ENCODE peak calls at places on chromosome 4, in seven cellular contexts. One of them, this sample, is unnamed.

GRCh38 chr4:113952452-113953029 is 26.9 kb downstream of the ARSJ start:
- DNase-seq in right atrium auricular region: no peak
- DNase-seq in spleen: no peak
- DNase-seq in lung: no peak
- DNase-seq in astrocyte of the spinal cord: peak; percentile 70
- DNase-seq in lower lobe of right lung: no peak
- DNase-seq in NB4: peak; percentile 61
- DNase-seq in this sample: no peak

GRCh38 chr4:17690898-17691297 is 76.5 kb downstream of the MED28 start:
- DNase-seq in astrocyte of the spinal cord: no peak
- DNase-seq in NB4: no peak
- DNase-seq in right atrium auricular region: no peak
- DNase-seq in lower lobe of right lung: no peak
- DNase-seq in spleen: no peak
- DNase-seq in lung: peak; percentile 21
- DNase-seq in this sample: no peak

GRCh38 chr4:73998040-73999011 is at the start of gene CXCL5:
- DNase-seq in right atrium auricular region: peak; percentile 61
- DNase-seq in NB4: no peak
- DNase-seq in astrocyte of the spinal cord: peak; percentile 57
- DNase-seq in lower lobe of right lung: peak; percentile 66
- DNase-seq in spleen: peak; percentile 76
- DNase-seq in lung: no peak
- DNase-seq in this sample: no peak

GRCh38 chr4:116839826-116840225 is 245.6 kb downstream of the TRAM1L1 start:
- DNase-seq in lung: no peak
- DNase-seq in NB4: peak; percentile 69
- DNase-seq in astrocyte of the spinal cord: peak; percentile 77
- DNase-seq in lower lobe of right lung: no peak
- DNase-seq in spleen: no peak
- DNase-seq in right atrium auricular region: no peak
- DNase-seq in this sample: no peak

GRCh38 chr4:150009533-150009932 is 68.7 kb upstream of the DCLK2 start:
- DNase-seq in lower lobe of right lung: no peak
- DNase-seq in NB4: no peak
- DNase-seq in right atrium auricular region: no peak
- DNase-seq in astrocyte of the spinal cord: no peak
- DNase-seq in spleen: no peak
- DNase-seq in lung: no peak
- DNase-seq in this sample: no peak

GRCh38 chr4:8225704-8226443 is 26.8 kb downstream of the SH3TC1 start:
- DNase-seq in lower lobe of right lung: no peak
- DNase-seq in astrocyte of the spinal cord: no peak
- DNase-seq in spleen: peak; percentile 62
- DNase-seq in lung: no peak
- DNase-seq in NB4: no peak
- DNase-seq in right atrium auricular region: no peak
- DNase-seq in this sample: no peak

GRCh38 chr4:166043801-166044200 is 170.8 kb downstream of the TLL1 start:
- DNase-seq in lower lobe of right lung: no peak
- DNase-seq in NB4: no peak
- DNase-seq in spleen: no peak
- DNase-seq in right atrium auricular region: no peak
- DNase-seq in astrocyte of the spinal cord: no peak
- DNase-seq in lung: no peak
- DNase-seq in this sample: no peak

GRCh38 chr4:36241771-36242170 is 2.5 kb downstream of the ARAP2 start:
- DNase-seq in NB4: no peak
- DNase-seq in right atrium auricular region: no peak
- DNase-seq in lung: no peak
- DNase-seq in spleen: no peak
- DNase-seq in lower lobe of right lung: no peak
- DNase-seq in astrocyte of the spinal cord: peak; percentile 7
- DNase-seq in this sample: no peak

GRCh38 chr4:118086334-118086733 is 52.0 kb downstream of the NDST3 start:
- DNase-seq in spleen: no peak
- DNase-seq in lower lobe of right lung: no peak
- DNase-seq in right atrium auricular region: no peak
- DNase-seq in astrocyte of the spinal cord: peak; percentile 50
- DNase-seq in NB4: peak; percentile 39
- DNase-seq in lung: no peak
- DNase-seq in this sample: no peak

GRCh38 chr4:176970853-176971252 is 178.1 kb upstream of the VEGFC start:
- DNase-seq in lower lobe of right lung: no peak
- DNase-seq in astrocyte of the spinal cord: no peak
- DNase-seq in right atrium auricular region: no peak
- DNase-seq in lung: no peak
- DNase-seq in spleen: no peak
- DNase-seq in NB4: no peak
- DNase-seq in this sample: no peak

GRCh38 chr4:127470290-127470809 is 162.4 kb upstream of the INTU start:
- DNase-seq in NB4: no peak
- DNase-seq in right atrium auricular region: no peak
- DNase-seq in astrocyte of the spinal cord: no peak
- DNase-seq in lung: no peak
- DNase-seq in spleen: peak; percentile 71
- DNase-seq in lower lobe of right lung: no peak
- DNase-seq in this sample: peak; percentile 90

GRCh38 chr4:38160487-38161207 is 200.4 kb downstream of the PTTG2 start:
- DNase-seq in astrocyte of the spinal cord: peak; percentile 93
- DNase-seq in right atrium auricular region: peak; percentile 72
- DNase-seq in NB4: peak; percentile 77
- DNase-seq in spleen: no peak
- DNase-seq in lower lobe of right lung: no peak
- DNase-seq in lung: peak; percentile 63
- DNase-seq in this sample: no peak

GRCh38 chr4:18111100-18111499 is 89.5 kb upstream of the LCORL start:
- DNase-seq in spleen: no peak
- DNase-seq in right atrium auricular region: no peak
- DNase-seq in lung: no peak
- DNase-seq in NB4: peak; percentile 8
- DNase-seq in lower lobe of right lung: no peak
- DNase-seq in astrocyte of the spinal cord: no peak
- DNase-seq in this sample: no peak

GRCh38 chr4:153919667-153920066 is 130.8 kb upstream of the SFRP2 start:
- DNase-seq in lower lobe of right lung: no peak
- DNase-seq in astrocyte of the spinal cord: no peak
- DNase-seq in spleen: no peak
- DNase-seq in right atrium auricular region: no peak
- DNase-seq in lung: no peak
- DNase-seq in NB4: no peak
- DNase-seq in this sample: no peak

GRCh38 chr4:14607578-14607977 is 394.7 kb upstream of the CPEB2 start:
- DNase-seq in astrocyte of the spinal cord: peak; percentile 47
- DNase-seq in spleen: no peak
- DNase-seq in lung: no peak
- DNase-seq in lower lobe of right lung: no peak
- DNase-seq in right atrium auricular region: no peak
- DNase-seq in NB4: no peak
- DNase-seq in this sample: no peak

DNA sequence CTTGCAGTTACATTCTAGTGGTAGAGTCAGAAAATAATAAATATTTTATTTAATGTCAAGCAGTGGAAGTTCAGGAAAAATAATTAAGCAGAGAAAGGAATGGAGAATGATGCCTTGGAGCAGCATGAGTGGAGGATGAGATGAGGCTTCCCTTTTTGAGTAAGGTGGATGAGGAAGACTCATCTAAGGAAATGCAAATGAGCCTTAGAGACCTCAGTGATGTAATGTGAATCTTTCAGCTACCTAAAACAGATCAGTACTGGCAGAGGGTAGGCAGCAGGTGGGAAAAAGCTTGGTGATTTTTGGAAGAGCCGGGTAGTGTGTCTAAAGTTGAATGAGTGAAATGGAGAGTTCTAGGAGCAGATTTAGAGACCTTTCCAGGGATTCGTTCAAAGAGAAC is 118.2 kb downstream of the GRID2 start:
- DNase-seq in lung: no peak
- DNase-seq in right atrium auricular region: no peak
- DNase-seq in astrocyte of the spinal cord: no peak
- DNase-seq in spleen: no peak
- DNase-seq in lower lobe of right lung: no peak
- DNase-seq in NB4: no peak
- DNase-seq in this sample: no peak
- TF ChIP-seq CTCF in lung: no peak
- TF ChIP-seq CTCF in right atrium auricular region: no peak
- TF ChIP-seq CTCF in astrocyte of the spinal cord: no peak
- TF ChIP-seq CTCF in spleen: no peak
- TF ChIP-seq CTCF in lower lobe of right lung: no peak
- TF ChIP-seq CTCF in NB4: no peak
- TF ChIP-seq CTCF in this sample: no peak

GRCh38 chr4:4864940-4865704 is 5.7 kb downstream of the MSX1 start:
- DNase-seq in right atrium auricular region: no peak
- DNase-seq in lung: no peak
- DNase-seq in astrocyte of the spinal cord: peak; percentile 41
- DNase-seq in spleen: peak; percentile 50
- DNase-seq in NB4: no peak
- DNase-seq in lower lobe of right lung: no peak
- DNase-seq in this sample: no peak

GRCh38 chr4:4860803-4861591 is 1.5 kb downstream of the MSX1 start:
- DNase-seq in NB4: no peak
- DNase-seq in astrocyte of the spinal cord: peak; percentile 37
- DNase-seq in right atrium auricular region: no peak
- DNase-seq in lower lobe of right lung: no peak
- DNase-seq in lung: no peak
- DNase-seq in spleen: no peak
- DNase-seq in this sample: no peak

GRCh38 chr4:4861592-4862551 is 2.4 kb downstream of the MSX1 start:
- DNase-seq in right atrium auricular region: no peak
- DNase-seq in NB4: no peak
- DNase-seq in astrocyte of the spinal cord: peak; percentile 23
- DNase-seq in lower lobe of right lung: no peak
- DNase-seq in lung: no peak
- DNase-seq in spleen: peak; percentile 43
- DNase-seq in this sample: no peak

GRCh38 chr4:4864443-4864939 is 5.0 kb downstream of the MSX1 start:
- DNase-seq in spleen: peak; percentile 52
- DNase-seq in lung: no peak
- DNase-seq in NB4: no peak
- DNase-seq in astrocyte of the spinal cord: peak; percentile 32
- DNase-seq in right atrium auricular region: no peak
- DNase-seq in lower lobe of right lung: no peak
- DNase-seq in this sample: no peak

DNA sequence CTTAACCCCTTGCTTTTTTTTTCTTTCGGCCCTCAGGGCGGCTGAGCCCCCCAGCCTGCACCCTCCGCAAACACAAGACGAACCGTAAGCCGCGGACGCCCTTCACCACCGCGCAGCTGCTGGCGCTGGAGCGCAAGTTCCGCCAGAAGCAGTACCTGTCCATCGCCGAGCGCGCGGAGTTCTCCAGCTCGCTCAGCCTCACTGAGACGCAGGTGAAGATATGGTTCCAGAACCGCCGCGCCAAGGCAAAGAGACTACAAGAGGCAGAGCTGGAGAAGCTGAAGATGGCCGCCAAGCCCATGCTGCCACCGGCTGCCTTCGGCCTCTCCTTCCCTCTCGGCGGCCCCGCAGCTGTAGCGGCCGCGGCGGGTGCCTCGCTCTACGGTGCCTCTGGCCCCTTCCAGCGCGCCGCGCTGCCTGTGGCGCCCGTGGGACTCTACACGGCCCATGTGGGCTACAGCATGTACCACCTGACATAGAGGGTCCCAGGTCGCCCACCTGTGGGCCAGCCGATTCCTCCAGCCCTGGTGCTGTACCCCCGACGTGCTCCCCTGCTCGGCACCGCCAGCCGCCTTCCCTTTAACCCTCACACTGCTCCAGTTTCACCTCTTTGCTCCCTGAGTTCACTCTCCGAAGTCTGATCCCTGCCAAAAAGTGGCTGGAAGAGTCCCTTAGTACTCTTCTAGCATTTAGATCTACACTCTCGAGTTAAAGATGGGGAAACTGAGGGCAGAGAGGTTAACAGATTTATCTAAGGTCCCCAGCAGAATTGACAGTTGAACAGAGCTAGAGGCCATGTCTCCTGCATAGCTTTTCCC is 3.4 kb downstream of the MSX1 start:
- DNase-seq in NB4: no peak
- DNase-seq in spleen: peak; percentile 70
- DNase-seq in lower lobe of right lung: no peak
- DNase-seq in right atrium auricular region: no peak
- DNase-seq in lung: no peak
- DNase-seq in astrocyte of the spinal cord: peak; percentile 22
- DNase-seq in this sample: no peak
- TF ChIP-seq CTCF in NB4: no peak
- TF ChIP-seq CTCF in spleen: no peak
- TF ChIP-seq CTCF in lower lobe of right lung: no peak
- TF ChIP-seq CTCF in right atrium auricular region: no peak
- TF ChIP-seq CTCF in lung: no peak
- TF ChIP-seq CTCF in astrocyte of the spinal cord: no peak
- TF ChIP-seq CTCF in this sample: no peak

DNA sequence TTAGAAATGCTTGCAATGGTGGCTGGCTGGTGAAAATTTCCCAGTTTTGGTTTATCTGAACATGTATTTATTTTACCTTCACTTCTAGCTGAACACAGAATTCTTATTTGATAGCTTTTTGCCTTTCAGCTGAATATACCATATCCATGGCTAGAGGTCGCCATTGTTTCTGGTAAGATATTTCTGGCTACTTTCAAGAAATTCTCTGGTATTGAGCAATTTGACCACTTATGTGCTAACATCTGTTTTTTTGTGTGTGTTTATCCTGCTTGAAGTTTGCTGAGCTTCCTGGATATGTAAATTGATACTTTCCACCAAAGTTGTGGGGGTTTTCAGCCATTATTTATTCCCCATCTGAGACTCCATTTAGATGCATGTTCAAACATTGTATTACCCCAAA is 75.4 kb downstream of the FBXW7 start:
- DNase-seq in lung: no peak
- DNase-seq in spleen: no peak
- DNase-seq in NB4: peak; percentile 86
- DNase-seq in right atrium auricular region: no peak
- DNase-seq in lower lobe of right lung: no peak
- DNase-seq in astrocyte of the spinal cord: peak; percentile 57
- DNase-seq in this sample: no peak
- TF ChIP-seq CTCF in lung: no peak
- TF ChIP-seq CTCF in spleen: no peak
- TF ChIP-seq CTCF in NB4: peak; percentile 35
- TF ChIP-seq CTCF in right atrium auricular region: no peak
- TF ChIP-seq CTCF in lower lobe of right lung: no peak
- TF ChIP-seq CTCF in astrocyte of the spinal cord: peak; percentile 21
- TF ChIP-seq CTCF in this sample: peak; percentile 55

DNA sequence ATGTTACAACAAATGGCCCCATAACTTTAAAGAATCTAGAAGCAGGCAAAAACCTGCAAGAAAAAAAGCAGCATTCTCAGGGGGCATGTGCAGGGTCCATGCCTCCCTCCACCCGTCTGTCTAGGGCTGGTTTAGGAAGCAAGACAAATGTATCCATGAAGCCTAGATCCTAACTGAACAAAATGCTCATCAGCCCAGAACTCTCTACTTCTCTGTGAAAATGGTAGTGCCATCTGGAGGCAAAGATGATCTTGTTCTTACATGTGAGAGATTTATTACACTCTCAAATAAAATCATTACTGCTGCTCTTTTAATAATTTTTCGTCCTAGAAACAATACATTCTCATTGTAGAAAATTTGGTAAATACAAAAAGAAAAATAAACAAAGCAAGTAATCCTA is 26.7 kb downstream of the NR3C2 start:
- DNase-seq in astrocyte of the spinal cord: peak; percentile 13
- DNase-seq in right atrium auricular region: no peak
- DNase-seq in spleen: no peak
- DNase-seq in NB4: no peak
- DNase-seq in lower lobe of right lung: no peak
- DNase-seq in lung: no peak
- DNase-seq in this sample: no peak
- TF ChIP-seq CTCF in astrocyte of the spinal cord: no peak
- TF ChIP-seq CTCF in right atrium auricular region: peak; percentile 24
- TF ChIP-seq CTCF in spleen: no peak
- TF ChIP-seq CTCF in NB4: no peak
- TF ChIP-seq CTCF in lower lobe of right lung: no peak
- TF ChIP-seq CTCF in lung: no peak
- TF ChIP-seq CTCF in this sample: peak; percentile 46

This sample was measured in chondrocyte.